ENCODE peak calls at places on chromosome 17, in six cellular contexts. One of them, this sample, is unnamed.

GRCh38 chr17:73568934-73569333 is 75.3 kb downstream of the SDK2 start:
- DNase-seq in GM12878: no peak
- DNase-seq in CD8-positive, alpha-beta T cell: no peak
- DNase-seq in heart left ventricle: no peak
- DNase-seq in right lobe of liver: no peak
- DNase-seq in stomach: no peak
- DNase-seq in this sample: no peak

GRCh38 chr17:57938061-57938502 is 17.1 kb downstream of the CUEDC1 start:
- DNase-seq in GM12878: no peak
- DNase-seq in CD8-positive, alpha-beta T cell: no peak
- DNase-seq in right lobe of liver: no peak
- DNase-seq in heart left ventricle: no peak
- DNase-seq in stomach: no peak
- DNase-seq in this sample: no peak

GRCh38 chr17:57823469-57824401 is 26.1 kb downstream of the MRPS23 start:
- DNase-seq in CD8-positive, alpha-beta T cell: no peak
- DNase-seq in GM12878: no peak
- DNase-seq in stomach: no peak
- DNase-seq in heart left ventricle: no peak
- DNase-seq in right lobe of liver: no peak
- DNase-seq in this sample: no peak

GRCh38 chr17:55410722-55411462 is 10.7 kb downstream of the MMD start:
- DNase-seq in heart left ventricle: no peak
- DNase-seq in GM12878: no peak
- DNase-seq in CD8-positive, alpha-beta T cell: no peak
- DNase-seq in right lobe of liver: no peak
- DNase-seq in stomach: no peak
- DNase-seq in this sample: no peak

GRCh38 chr17:31591924-31592323 is 200.4 kb downstream of the RAB11FIP4 start:
- DNase-seq in right lobe of liver: no peak
- DNase-seq in GM12878: no peak
- DNase-seq in CD8-positive, alpha-beta T cell: no peak
- DNase-seq in heart left ventricle: no peak
- DNase-seq in stomach: no peak
- DNase-seq in this sample: no peak

GRCh38 chr17:41777157-41777578 is 9.3 kb downstream of the JUP start:
- DNase-seq in right lobe of liver: no peak
- DNase-seq in CD8-positive, alpha-beta T cell: no peak
- DNase-seq in heart left ventricle: peak
- DNase-seq in stomach: peak
- DNase-seq in GM12878: no peak
- DNase-seq in this sample: peak

GRCh38 chr17:17682293-17682736 is 1.1 kb downstream of the RAI1 start:
- DNase-seq in CD8-positive, alpha-beta T cell: peak
- DNase-seq in heart left ventricle: peak
- DNase-seq in stomach: peak
- DNase-seq in GM12878: no peak
- DNase-seq in right lobe of liver: peak
- DNase-seq in this sample: peak

GRCh38 chr17:46943511-46944393 is 20.8 kb downstream of the GOSR2 start:
- DNase-seq in right lobe of liver: peak
- DNase-seq in GM12878: no peak
- DNase-seq in CD8-positive, alpha-beta T cell: no peak
- DNase-seq in stomach: no peak
- DNase-seq in heart left ventricle: no peak
- DNase-seq in this sample: peak

GRCh38 chr17:13311301-13311700 is 290.4 kb downstream of the HS3ST3A1 start:
- DNase-seq in CD8-positive, alpha-beta T cell: no peak
- DNase-seq in GM12878: no peak
- DNase-seq in right lobe of liver: no peak
- DNase-seq in stomach: no peak
- DNase-seq in heart left ventricle: no peak
- DNase-seq in this sample: no peak

GRCh38 chr17:81415681-81416080 is 20.4 kb downstream of the BAHCC1 start:
- DNase-seq in GM12878: no peak
- DNase-seq in stomach: no peak
- DNase-seq in right lobe of liver: no peak
- DNase-seq in heart left ventricle: no peak
- DNase-seq in CD8-positive, alpha-beta T cell: no peak
- DNase-seq in this sample: no peak

GRCh38 chr17:50636145-50636803 is 1.6 kb downstream of the ABCC3 start:
- DNase-seq in heart left ventricle: no peak
- DNase-seq in stomach: peak
- DNase-seq in right lobe of liver: peak
- DNase-seq in CD8-positive, alpha-beta T cell: no peak
- DNase-seq in GM12878: no peak
- DNase-seq in this sample: no peak

GRCh38 chr17:38451840-38452529 is 23.7 kb downstream of the ARHGAP23 start:
- DNase-seq in CD8-positive, alpha-beta T cell: no peak
- DNase-seq in stomach: no peak
- DNase-seq in heart left ventricle: no peak
- DNase-seq in right lobe of liver: peak
- DNase-seq in GM12878: no peak
- DNase-seq in this sample: no peak

GRCh38 chr17:76643553-76644148 is at the start of gene ST6GALNAC1:
- DNase-seq in CD8-positive, alpha-beta T cell: peak
- DNase-seq in heart left ventricle: peak
- DNase-seq in right lobe of liver: no peak
- DNase-seq in GM12878: no peak
- DNase-seq in stomach: peak
- DNase-seq in this sample: peak

GRCh38 chr17:74163271-74163821 is 40.1 kb upstream of the RPL38 start:
- DNase-seq in CD8-positive, alpha-beta T cell: no peak
- DNase-seq in right lobe of liver: no peak
- DNase-seq in heart left ventricle: no peak
- DNase-seq in GM12878: no peak
- DNase-seq in stomach: no peak
- DNase-seq in this sample: no peak

GRCh38 chr17:78416791-78417530 is 38.5 kb downstream of the PGS1 start:
- DNase-seq in CD8-positive, alpha-beta T cell: no peak
- DNase-seq in right lobe of liver: no peak
- DNase-seq in GM12878: no peak
- DNase-seq in stomach: no peak
- DNase-seq in heart left ventricle: no peak
- DNase-seq in this sample: peak

GRCh38 chr17:14201087-14201486 is 35.6 kb downstream of the CDRT15 start:
- DNase-seq in CD8-positive, alpha-beta T cell: peak
- DNase-seq in stomach: no peak
- DNase-seq in GM12878: no peak
- DNase-seq in right lobe of liver: no peak
- DNase-seq in heart left ventricle: no peak
- DNase-seq in this sample: no peak

GRCh38 chr17:50219345-50219744 is 17.9 kb upstream of the COL1A1 start:
- DNase-seq in right lobe of liver: no peak
- DNase-seq in heart left ventricle: no peak
- DNase-seq in stomach: no peak
- DNase-seq in GM12878: no peak
- DNase-seq in CD8-positive, alpha-beta T cell: no peak
- DNase-seq in this sample: no peak

GRCh38 chr17:6702567-6703215 is 10.5 kb downstream of the SLC13A5 start:
- DNase-seq in heart left ventricle: no peak
- DNase-seq in stomach: no peak
- DNase-seq in CD8-positive, alpha-beta T cell: no peak
- DNase-seq in GM12878: no peak
- DNase-seq in right lobe of liver: peak
- DNase-seq in this sample: no peak

GRCh38 chr17:68048996-68049395 is 13.5 kb downstream of the KPNA2 start:
- DNase-seq in heart left ventricle: no peak
- DNase-seq in right lobe of liver: no peak
- DNase-seq in stomach: no peak
- DNase-seq in CD8-positive, alpha-beta T cell: no peak
- DNase-seq in GM12878: no peak
- DNase-seq in this sample: no peak

GRCh38 chr17:45311762-45312476 is 4.9 kb downstream of the MAP3K14 start:
- DNase-seq in right lobe of liver: peak
- DNase-seq in stomach: peak
- DNase-seq in GM12878: no peak
- DNase-seq in heart left ventricle: peak
- DNase-seq in CD8-positive, alpha-beta T cell: peak
- DNase-seq in this sample: peak

GRCh38 chr17:15444805-15445204 is 22.6 kb downstream of the CDRT4 start:
- DNase-seq in stomach: no peak
- DNase-seq in CD8-positive, alpha-beta T cell: no peak
- DNase-seq in right lobe of liver: no peak
- DNase-seq in GM12878: no peak
- DNase-seq in heart left ventricle: no peak
- DNase-seq in this sample: no peak

GRCh38 chr17:67528751-67529436 is 151.8 kb downstream of the PITPNC1 start:
- DNase-seq in stomach: peak
- DNase-seq in GM12878: no peak
- DNase-seq in right lobe of liver: peak
- DNase-seq in heart left ventricle: peak
- DNase-seq in CD8-positive, alpha-beta T cell: no peak
- DNase-seq in this sample: peak

GRCh38 chr17:76968707-76969597 is 100.7 kb downstream of the MGAT5B start:
- DNase-seq in heart left ventricle: no peak
- DNase-seq in stomach: peak
- DNase-seq in right lobe of liver: no peak
- DNase-seq in GM12878: no peak
- DNase-seq in CD8-positive, alpha-beta T cell: peak
- DNase-seq in this sample: peak

GRCh38 chr17:62674841-62675240 is 47.4 kb downstream of the MRC2 start:
- DNase-seq in GM12878: no peak
- DNase-seq in heart left ventricle: no peak
- DNase-seq in CD8-positive, alpha-beta T cell: no peak
- DNase-seq in stomach: no peak
- DNase-seq in right lobe of liver: no peak
- DNase-seq in this sample: no peak

GRCh38 chr17:45294506-45294905 is 22.3 kb downstream of the MAP3K14 start:
- DNase-seq in CD8-positive, alpha-beta T cell: no peak
- DNase-seq in stomach: peak
- DNase-seq in GM12878: no peak
- DNase-seq in heart left ventricle: peak
- DNase-seq in right lobe of liver: no peak
- DNase-seq in this sample: peak

GRCh38 chr17:50824429-50824828 is 11.0 kb upstream of the WFIKKN2 start:
- DNase-seq in stomach: no peak
- DNase-seq in CD8-positive, alpha-beta T cell: no peak
- DNase-seq in GM12878: no peak
- DNase-seq in heart left ventricle: no peak
- DNase-seq in right lobe of liver: no peak
- DNase-seq in this sample: no peak

GRCh38 chr17:32673964-32674363 is 187.2 kb downstream of the CDK5R1 start:
- DNase-seq in CD8-positive, alpha-beta T cell: no peak
- DNase-seq in GM12878: no peak
- DNase-seq in right lobe of liver: no peak
- DNase-seq in stomach: no peak
- DNase-seq in heart left ventricle: no peak
- DNase-seq in this sample: no peak

GRCh38 chr17:82860606-82861392 is 21.0 kb upstream of the ZNF750 start:
- DNase-seq in heart left ventricle: no peak
- DNase-seq in stomach: no peak
- DNase-seq in right lobe of liver: no peak
- DNase-seq in GM12878: no peak
- DNase-seq in CD8-positive, alpha-beta T cell: no peak
- DNase-seq in this sample: no peak
- H3K27ac ChIP-seq in heart left ventricle: no peak
- H3K27ac ChIP-seq in stomach: no peak
- H3K27ac ChIP-seq in right lobe of liver: no peak
- H3K27ac ChIP-seq in GM12878: peak
- H3K27ac ChIP-seq in CD8-positive, alpha-beta T cell: no peak
- H3K27ac ChIP-seq in this sample: no peak

DNA sequence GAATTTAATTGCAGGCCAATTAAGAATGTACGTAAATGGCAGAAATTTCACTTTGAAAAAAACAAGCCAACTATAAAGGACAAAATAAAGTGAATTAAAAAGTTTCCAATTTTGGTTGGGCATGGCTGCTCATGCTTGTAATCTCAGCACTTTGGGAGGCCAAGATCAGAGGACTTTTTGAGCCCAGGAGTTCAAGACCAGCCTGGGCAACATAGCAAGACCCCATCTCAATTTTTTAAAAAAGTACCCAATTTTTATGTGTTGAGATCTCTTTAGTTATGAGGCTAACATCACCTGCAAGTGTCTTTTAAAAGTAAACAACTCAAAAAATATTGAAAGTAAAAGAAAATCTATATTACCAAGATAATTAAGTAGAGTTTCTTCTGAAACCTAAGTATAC is 25.9 kb downstream of the GNA13 start:
- DNase-seq in CD8-positive, alpha-beta T cell: no peak
- DNase-seq in GM12878: no peak
- DNase-seq in right lobe of liver: no peak
- DNase-seq in stomach: no peak
- DNase-seq in heart left ventricle: no peak
- DNase-seq in this sample: no peak
- H3K27ac ChIP-seq in CD8-positive, alpha-beta T cell: no peak
- H3K27ac ChIP-seq in GM12878: peak
- H3K27ac ChIP-seq in right lobe of liver: no peak
- H3K27ac ChIP-seq in stomach: no peak
- H3K27ac ChIP-seq in heart left ventricle: no peak
- H3K27ac ChIP-seq in this sample: no peak

GRCh38 chr17:27819171-27819544 is 18.8 kb upstream of the NOS2 start:
- DNase-seq in GM12878: no peak
- DNase-seq in heart left ventricle: no peak
- DNase-seq in right lobe of liver: no peak
- DNase-seq in CD8-positive, alpha-beta T cell: no peak
- DNase-seq in stomach: no peak
- DNase-seq in this sample: no peak
- H3K27ac ChIP-seq in GM12878: no peak
- H3K27ac ChIP-seq in heart left ventricle: no peak
- H3K27ac ChIP-seq in right lobe of liver: no peak
- H3K27ac ChIP-seq in CD8-positive, alpha-beta T cell: no peak
- H3K27ac ChIP-seq in stomach: no peak
- H3K27ac ChIP-seq in this sample: no peak

GRCh38 chr17:34235389-34236028 is 19.6 kb upstream of the CCL2 start:
- DNase-seq in GM12878: no peak
- DNase-seq in heart left ventricle: peak
- DNase-seq in stomach: peak
- DNase-seq in right lobe of liver: peak
- DNase-seq in CD8-positive, alpha-beta T cell: no peak
- DNase-seq in this sample: peak
- H3K27ac ChIP-seq in GM12878: no peak
- H3K27ac ChIP-seq in heart left ventricle: peak
- H3K27ac ChIP-seq in stomach: peak
- H3K27ac ChIP-seq in right lobe of liver: peak
- H3K27ac ChIP-seq in CD8-positive, alpha-beta T cell: no peak
- H3K27ac ChIP-seq in this sample: no peak

This sample was measured in testis.